ENCODE peak calls at places on chromosomes 3 and 15, in eight cellular contexts. X is pons; T is breast epithelium; S is CD4-positive, alpha-beta T cell; K is stimulated activated CD4-positive, alpha-beta T cell treated with anti-CD3 and anti-CD28 coated beads, Interleukin-4, amount 100 ng/mL, for 1 hour; F is activated CD4-positive, alpha-beta T cell treated with anti-CD3 and anti-CD28 coated beads for 1 hour; M is ecto neural progenitor cell; Z is T1000. O is an unnamed sample.

GRCh38 chr15:66704019-66704782 is 2.2 kb downstream of the SMAD6 start:
- DNase-seq in X (no peak), T (no peak), S (no peak), K (peak; percentile 10), F (no peak), M (peak; percentile 56), Z (no peak), O (no peak)

GRCh38 chr3:188233320-188233719 is 79.4 kb downstream of the LPP start:
- DNase-seq in X (no peak), T (no peak), S (no peak), K (no peak), F (no peak), M (no peak), Z (no peak), O (no peak)

GRCh38 chr3:56630966-56631365 is 52.1 kb downstream of the TASOR start:
- DNase-seq in X (no peak), T (no peak), S (no peak), K (no peak), F (no peak), M (no peak), Z (no peak), O (no peak)

GRCh38 chr3:9175421-9175820 is 74.0 kb downstream of the SRGAP3 start:
- DNase-seq in X (no peak), T (no peak), S (no peak), K (no peak), F (no peak), M (no peak), Z (peak; percentile 38), O (peak; percentile 36)

GRCh38 chr3:71245052-71245488 is 338.5 kb downstream of the FOXP1 start:
- DNase-seq in X (no peak), T (no peak), S (no peak), K (no peak), F (no peak), M (no peak), Z (no peak), O (peak; percentile 37)

GRCh38 chr3:71067977-71068376 is 515.6 kb downstream of the FOXP1 start:
- DNase-seq in X (no peak), T (no peak), S (no peak), K (no peak), F (no peak), M (no peak), Z (no peak), O (no peak)

GRCh38 chr3:77247817-77248216 is 207.9 kb downstream of the ROBO2 start:
- DNase-seq in X (no peak), T (no peak), S (no peak), K (no peak), F (no peak), M (no peak), Z (no peak), O (no peak)

GRCh38 chr3:194158942-194159439 is 23.0 kb downstream of the HES1 start:
- DNase-seq in X (no peak), T (peak; percentile 75), S (no peak), K (no peak), F (no peak), M (no peak), Z (no peak), O (no peak)

GRCh38 chr3:67077656-67078055 is 79.5 kb downstream of the KBTBD8 start:
- DNase-seq in X (no peak), T (no peak), S (no peak), K (no peak), F (no peak), M (no peak), Z (no peak), O (no peak)

GRCh38 chr15:28937271-28937670 is 51.5 kb downstream of the APBA2 start:
- DNase-seq in X (no peak), T (no peak), S (no peak), K (no peak), F (no peak), M (no peak), Z (no peak), O (no peak)

GRCh38 chr15:62887113-62887570 is 155.4 kb upstream of the TPM1 start:
- DNase-seq in X (peak; percentile 2), T (no peak), S (no peak), K (no peak), F (no peak), M (no peak), Z (no peak), O (no peak)